ENCODE peak calls at places on chromosomes 1 and 21, in seven cellular contexts. One of them, this sample, is unnamed.
A peak's percentile ranks its signal among the peaks of the same experiment; 100 is the strongest.

GRCh38 chr1:230191079-230191478 is 124.0 kb downstream of the GALNT2 start:
- DNase-seq in endodermal cell: no peak
- DNase-seq in upper lobe of right lung: no peak
- DNase-seq in lung: peak; percentile 73
- DNase-seq in colonic mucosa: peak; percentile 46
- DNase-seq in thoracic aorta: peak; percentile 55
- DNase-seq in HCT116: no peak
- DNase-seq in this sample: peak; percentile 66

GRCh38 chr1:42807056-42807668 is 9.8 kb upstream of the ERMAP start:
- DNase-seq in endodermal cell: no peak
- DNase-seq in upper lobe of right lung: no peak
- DNase-seq in lung: no peak
- DNase-seq in colonic mucosa: no peak
- DNase-seq in thoracic aorta: no peak
- DNase-seq in HCT116: no peak
- DNase-seq in this sample: no peak

GRCh38 chr1:156838972-156839371 is 19.9 kb downstream of the INSRR start:
- DNase-seq in endodermal cell: peak; percentile 87
- DNase-seq in upper lobe of right lung: no peak
- DNase-seq in lung: no peak
- DNase-seq in colonic mucosa: no peak
- DNase-seq in thoracic aorta: no peak
- DNase-seq in HCT116: no peak
- DNase-seq in this sample: no peak

GRCh38 chr1:30188999-30189398 is 534.4 kb downstream of the MATN1 start:
- DNase-seq in endodermal cell: no peak
- DNase-seq in upper lobe of right lung: no peak
- DNase-seq in lung: peak; percentile 11
- DNase-seq in colonic mucosa: no peak
- DNase-seq in thoracic aorta: no peak
- DNase-seq in HCT116: no peak
- DNase-seq in this sample: no peak

GRCh38 chr1:38487398-38487797 is 372.2 kb downstream of the RRAGC start:
- DNase-seq in endodermal cell: no peak
- DNase-seq in upper lobe of right lung: no peak
- DNase-seq in lung: no peak
- DNase-seq in colonic mucosa: no peak
- DNase-seq in thoracic aorta: no peak
- DNase-seq in HCT116: no peak
- DNase-seq in this sample: no peak

GRCh38 chr1:56094168-56094567 is 485.2 kb downstream of the PLPP3 start:
- DNase-seq in endodermal cell: no peak
- DNase-seq in upper lobe of right lung: no peak
- DNase-seq in lung: no peak
- DNase-seq in colonic mucosa: no peak
- DNase-seq in thoracic aorta: no peak
- DNase-seq in HCT116: no peak
- DNase-seq in this sample: no peak

GRCh38 chr1:47755368-47755990 is 241.7 kb downstream of the TRABD2B start:
- DNase-seq in endodermal cell: peak; percentile 95
- DNase-seq in upper lobe of right lung: no peak
- DNase-seq in lung: no peak
- DNase-seq in colonic mucosa: peak; percentile 81
- DNase-seq in thoracic aorta: no peak
- DNase-seq in HCT116: peak; percentile 28
- DNase-seq in this sample: no peak

GRCh38 chr1:183065168-183065670 is 42.0 kb downstream of the LAMC1 start:
- DNase-seq in endodermal cell: no peak
- DNase-seq in upper lobe of right lung: no peak
- DNase-seq in lung: no peak
- DNase-seq in colonic mucosa: no peak
- DNase-seq in thoracic aorta: no peak
- DNase-seq in HCT116: no peak
- DNase-seq in this sample: no peak

GRCh38 chr1:177912991-177913390 is 56.9 kb downstream of the SEC16B start:
- DNase-seq in endodermal cell: no peak
- DNase-seq in upper lobe of right lung: no peak
- DNase-seq in lung: no peak
- DNase-seq in colonic mucosa: peak; percentile 75
- DNase-seq in thoracic aorta: no peak
- DNase-seq in HCT116: no peak
- DNase-seq in this sample: no peak

GRCh38 chr1:30588311-30589073 is 134.9 kb downstream of the MATN1 start:
- DNase-seq in endodermal cell: no peak
- DNase-seq in upper lobe of right lung: no peak
- DNase-seq in lung: peak; percentile 21
- DNase-seq in colonic mucosa: peak; percentile 6
- DNase-seq in thoracic aorta: no peak
- DNase-seq in HCT116: no peak
- DNase-seq in this sample: no peak

GRCh38 chr1:25054526-25054925 is 124.5 kb upstream of the RUNX3 start:
- DNase-seq in endodermal cell: no peak
- DNase-seq in upper lobe of right lung: peak; percentile 31
- DNase-seq in lung: no peak
- DNase-seq in colonic mucosa: no peak
- DNase-seq in thoracic aorta: no peak
- DNase-seq in HCT116: no peak
- DNase-seq in this sample: no peak

GRCh38 chr1:10613861-10614260 is 139.1 kb downstream of the PEX14 start:
- DNase-seq in endodermal cell: no peak
- DNase-seq in upper lobe of right lung: no peak
- DNase-seq in lung: no peak
- DNase-seq in colonic mucosa: no peak
- DNase-seq in thoracic aorta: no peak
- DNase-seq in HCT116: no peak
- DNase-seq in this sample: no peak

GRCh38 chr1:44919387-44919786 is 67.0 kb downstream of the EIF2B3 start:
- DNase-seq in endodermal cell: no peak
- DNase-seq in upper lobe of right lung: no peak
- DNase-seq in lung: no peak
- DNase-seq in colonic mucosa: no peak
- DNase-seq in thoracic aorta: no peak
- DNase-seq in HCT116: no peak
- DNase-seq in this sample: no peak

GRCh38 chr1:44926311-44926781 is 60.0 kb downstream of the EIF2B3 start:
- DNase-seq in endodermal cell: no peak
- DNase-seq in upper lobe of right lung: no peak
- DNase-seq in lung: no peak
- DNase-seq in colonic mucosa: no peak
- DNase-seq in thoracic aorta: no peak
- DNase-seq in HCT116: no peak
- DNase-seq in this sample: no peak

GRCh38 chr1:44929556-44929955 is 56.8 kb downstream of the EIF2B3 start:
- DNase-seq in endodermal cell: no peak
- DNase-seq in upper lobe of right lung: no peak
- DNase-seq in lung: no peak
- DNase-seq in colonic mucosa: no peak
- DNase-seq in thoracic aorta: no peak
- DNase-seq in HCT116: no peak
- DNase-seq in this sample: no peak

GRCh38 chr1:44924835-44925464 is 61.4 kb downstream of the EIF2B3 start:
- DNase-seq in endodermal cell: no peak
- DNase-seq in upper lobe of right lung: no peak
- DNase-seq in lung: no peak
- DNase-seq in colonic mucosa: no peak
- DNase-seq in thoracic aorta: no peak
- DNase-seq in HCT116: peak; percentile 18
- DNase-seq in this sample: no peak
- TF ChIP-seq CTCF in endodermal cell: peak; percentile 61
- TF ChIP-seq CTCF in upper lobe of right lung: peak; percentile 28
- TF ChIP-seq CTCF in lung: no peak
- TF ChIP-seq CTCF in colonic mucosa: peak; percentile 31
- TF ChIP-seq CTCF in thoracic aorta: no peak
- TF ChIP-seq CTCF in HCT116: peak; percentile 68
- TF ChIP-seq CTCF in this sample: peak; percentile 48

GRCh38 chr1:112702420-112703261 is 4.3 kb downstream of the RHOC start:
- DNase-seq in endodermal cell: no peak
- DNase-seq in upper lobe of right lung: peak; percentile 36
- DNase-seq in lung: no peak
- DNase-seq in colonic mucosa: no peak
- DNase-seq in thoracic aorta: no peak
- DNase-seq in HCT116: no peak
- DNase-seq in this sample: no peak
- H3K4me1 ChIP-seq in endodermal cell: peaks cover 50% of the 10 kb centered on the region
- H3K4me1 ChIP-seq in upper lobe of right lung: peaks cover 79% of the 10 kb centered on the region
- H3K4me1 ChIP-seq in lung: peaks cover 29% of the 10 kb centered on the region
- H3K4me1 ChIP-seq in colonic mucosa: peaks cover 34% of the 10 kb centered on the region
- H3K4me1 ChIP-seq in thoracic aorta: peaks cover 71% of the 10 kb centered on the region
- H3K4me1 ChIP-seq in HCT116: peaks cover 78% of the 10 kb centered on the region
- H3K4me1 ChIP-seq in this sample: peaks cover 92% of the 10 kb centered on the region

GRCh38 chr1:23798662-23799142 is 1.9 kb downstream of the GALE start:
- DNase-seq in endodermal cell: peak; percentile 70
- DNase-seq in upper lobe of right lung: peak; percentile 68
- DNase-seq in lung: no peak
- DNase-seq in colonic mucosa: no peak
- DNase-seq in thoracic aorta: no peak
- DNase-seq in HCT116: no peak
- DNase-seq in this sample: no peak
- H3K27ac ChIP-seq in endodermal cell: no peak overlapping the region
- H3K27ac ChIP-seq in upper lobe of right lung: peak overlapping the region; percentile 98
- H3K27ac ChIP-seq in lung: peak overlapping the region; percentile 97
- H3K27ac ChIP-seq in colonic mucosa: peak overlapping the region; percentile 88
- H3K27ac ChIP-seq in thoracic aorta: no peak overlapping the region
- H3K27ac ChIP-seq in HCT116: peak overlapping the region; percentile 93
- H3K27ac ChIP-seq in this sample: peak overlapping the region; percentile 98

GRCh38 chr1:159892944-159893343 is 7.0 kb downstream of the CFAP45 start:
- DNase-seq in endodermal cell: peak; percentile 80
- DNase-seq in upper lobe of right lung: no peak
- DNase-seq in lung: no peak
- DNase-seq in colonic mucosa: no peak
- DNase-seq in thoracic aorta: no peak
- DNase-seq in HCT116: no peak
- DNase-seq in this sample: no peak
- TF ChIP-seq CTCF in endodermal cell: peak; percentile 71
- TF ChIP-seq CTCF in upper lobe of right lung: no peak
- TF ChIP-seq CTCF in lung: no peak
- TF ChIP-seq CTCF in colonic mucosa: peak; percentile 21
- TF ChIP-seq CTCF in thoracic aorta: no peak
- TF ChIP-seq CTCF in HCT116: no peak
- TF ChIP-seq CTCF in this sample: no peak

GRCh38 chr21:35026153-35026499 is 23.0 kb downstream of the RUNX1 start:
- DNase-seq in endodermal cell: peak; percentile 10
- DNase-seq in upper lobe of right lung: no peak
- DNase-seq in lung: no peak
- DNase-seq in colonic mucosa: no peak
- DNase-seq in thoracic aorta: no peak
- DNase-seq in HCT116: no peak
- DNase-seq in this sample: no peak

GRCh38 chr21:35023396-35024070 is 25.6 kb downstream of the RUNX1 start:
- DNase-seq in endodermal cell: peak; percentile 37
- DNase-seq in upper lobe of right lung: no peak
- DNase-seq in lung: no peak
- DNase-seq in colonic mucosa: peak; percentile 58
- DNase-seq in thoracic aorta: no peak
- DNase-seq in HCT116: no peak
- DNase-seq in this sample: no peak

GRCh38 chr21:35024071-35024420 is 25.1 kb downstream of the RUNX1 start:
- DNase-seq in endodermal cell: peak; percentile 10
- DNase-seq in upper lobe of right lung: no peak
- DNase-seq in lung: no peak
- DNase-seq in colonic mucosa: no peak
- DNase-seq in thoracic aorta: no peak
- DNase-seq in HCT116: no peak
- DNase-seq in this sample: no peak

GRCh38 chr21:35025206-35026152 is 23.6 kb downstream of the RUNX1 start:
- DNase-seq in endodermal cell: peak; percentile 16
- DNase-seq in upper lobe of right lung: no peak
- DNase-seq in lung: no peak
- DNase-seq in colonic mucosa: no peak
- DNase-seq in thoracic aorta: no peak
- DNase-seq in HCT116: no peak
- DNase-seq in this sample: no peak

GRCh38 chr21:35024475-35024874 is 24.6 kb downstream of the RUNX1 start:
- DNase-seq in endodermal cell: no peak
- DNase-seq in upper lobe of right lung: no peak
- DNase-seq in lung: no peak
- DNase-seq in colonic mucosa: no peak
- DNase-seq in thoracic aorta: no peak
- DNase-seq in HCT116: no peak
- DNase-seq in this sample: no peak
- H3K4me1 ChIP-seq in endodermal cell: no peaks in the 10 kb centered on the region
- H3K4me1 ChIP-seq in upper lobe of right lung: peaks cover 14% of the 10 kb centered on the region
- H3K4me1 ChIP-seq in lung: no peaks in the 10 kb centered on the region
- H3K4me1 ChIP-seq in colonic mucosa: peaks cover 22% of the 10 kb centered on the region
- H3K4me1 ChIP-seq in thoracic aorta: no peaks in the 10 kb centered on the region
- H3K4me1 ChIP-seq in HCT116: peaks cover 5% of the 10 kb centered on the region
- H3K4me1 ChIP-seq in this sample: peaks cover 9% of the 10 kb centered on the region

GRCh38 chr1:151165738-151166505 is at the start of the genes LYSMD1 and SCNM1:
- DNase-seq in endodermal cell: peak; percentile 99
- DNase-seq in upper lobe of right lung: peak; percentile 96
- DNase-seq in lung: peak; percentile 98
- DNase-seq in colonic mucosa: peak; percentile 99
- DNase-seq in thoracic aorta: peak; percentile 93
- DNase-seq in HCT116: peak; percentile 97
- DNase-seq in this sample: peak; percentile 95
- H3K27ac ChIP-seq in endodermal cell: peak within 1 kb of the TSS; percentile 69
- H3K27ac ChIP-seq in upper lobe of right lung: peak within 1 kb of the TSS; percentile 86
- H3K27ac ChIP-seq in lung: peak within 1 kb of the TSS; percentile 87
- H3K27ac ChIP-seq in colonic mucosa: peak within 1 kb of the TSS; percentile 64
- H3K27ac ChIP-seq in thoracic aorta: peak within 1 kb of the TSS; percentile 95
- H3K27ac ChIP-seq in HCT116: peak within 1 kb of the TSS; percentile 57
- H3K27ac ChIP-seq in this sample: peak within 1 kb of the TSS; percentile 91